ENCODE peak calls at places on chromosomes 16 and 17, in six cellular contexts. M, F, W, P, N and U are unnamed samples. For H3K4me1 and H3K9me3, the result is how much of the 10 kb centered on the place peaks cover.

GRCh38 chr16:67249762-67250327 is 1.1 kb downstream of the SLC9A5 start:
- DNase-seq in M (no peak), F (peak), W (peak), P (no peak), N (no peak), U (no peak)

GRCh38 chr16:75506567-75506966 is 11.3 kb upstream of the CHST6 start:
- DNase-seq in M (no peak), F (peak), W (no peak), P (no peak), N (no peak), U (peak)

GRCh38 chr16:75188832-75189477 is 18.0 kb downstream of the CTRB2 start:
- DNase-seq in M (no peak), F (no peak), W (no peak), P (no peak), N (no peak), U (no peak)

GRCh38 chr16:23055481-23055880 is 93.8 kb downstream of the USP31 start:
- DNase-seq in M (no peak), F (no peak), W (no peak), P (no peak), N (no peak), U (no peak)

GRCh38 chr17:35051579-35052239 is 11.8 kb downstream of the RFFL start:
- DNase-seq in M (no peak), F (no peak), W (no peak), P (no peak), N (no peak), U (no peak)

GRCh38 chr16:68235105-68235881 is 634 bp downstream of the ESRP2 start:
- DNase-seq in M (no peak), F (peak), W (no peak), P (peak), N (no peak), U (no peak)

GRCh38 chr17:66686601-66687000 is 148.3 kb upstream of the CACNG5 start:
- DNase-seq in M (no peak), F (no peak), W (no peak), P (no peak), N (no peak), U (no peak)

GRCh38 chr16:27571433-27572306 is 21.7 kb downstream of the KATNIP start:
- DNase-seq in M (no peak), F (no peak), W (no peak), P (no peak), N (no peak), U (no peak)

GRCh38 chr17:75843577-75844529 is at the start of gene UNC13D:
- DNase-seq in M (no peak), F (peak), W (no peak), P (no peak), N (no peak), U (no peak)

GRCh38 chr16:619476-620100 is 11.2 kb upstream of the WFIKKN1 start:
- DNase-seq in M (no peak), F (no peak), W (no peak), P (peak), N (no peak), U (no peak)

GRCh38 chr16:25106567-25107465 is 4.7 kb upstream of the LCMT1 start:
- DNase-seq in M (peak), F (peak), W (peak), P (peak), N (peak), U (peak)

GRCh38 chr16:30418350-30419181 is 11.2 kb downstream of the ZNF771 start:
- DNase-seq in M (no peak), F (no peak), W (no peak), P (no peak), N (no peak), U (no peak)

GRCh38 chr16:19857593-19857992 is 27.1 kb downstream of the GPRC5B start:
- DNase-seq in M (no peak), F (no peak), W (no peak), P (no peak), N (no peak), U (no peak)

GRCh38 chr16:73878616-73879015 is 418.0 kb upstream of the PSMD7 start:
- DNase-seq in M (no peak), F (no peak), W (no peak), P (no peak), N (no peak), U (no peak)

GRCh38 chr16:80664226-80664625 is 123.4 kb downstream of the DYNLRB2 start:
- DNase-seq in M (no peak), F (no peak), W (no peak), P (no peak), N (no peak), U (no peak)

GRCh38 chr16:81714593-81714992 is 64.5 kb upstream of the PLCG2 start:
- DNase-seq in M (no peak), F (no peak), W (no peak), P (no peak), N (no peak), U (no peak)

GRCh38 chr17:30074726-30075125 is 41.9 kb upstream of the NSRP1 start:
- DNase-seq in M (no peak), F (no peak), W (no peak), P (no peak), N (no peak), U (no peak)

GRCh38 chr16:6081320-6081976 is 983.9 kb upstream of the EEF2KMT start:
- DNase-seq in M (no peak), F (no peak), W (no peak), P (no peak), N (no peak), U (no peak)

GRCh38 chr17:60165976-60166375 is 16.2 kb downstream of the CA4 start:
- DNase-seq in M (no peak), F (no peak), W (no peak), P (no peak), N (no peak), U (no peak)

GRCh38 chr16:67516296-67517177 is 12.1 kb upstream of the RIPOR1 start:
- DNase-seq in M (no peak), F (no peak), W (no peak), P (no peak), N (no peak), U (no peak)

GRCh38 chr16:88804552-88805339 is 1.2 kb downstream of the CDT1 start:
- DNase-seq in M (no peak), F (peak), W (no peak), P (peak), N (no peak), U (no peak)

GRCh38 chr16:13254998-13255614 is 353.7 kb downstream of the SHISA9 start:
- DNase-seq in M (no peak), F (no peak), W (no peak), P (no peak), N (no peak), U (no peak)

GRCh38 chr17:63434951-63435571 is 11.0 kb downstream of the CYB561 start:
- DNase-seq in M (no peak), F (peak), W (peak), P (peak), N (peak), U (no peak)

GRCh38 chr17:64259922-64260321 is 3.1 kb downstream of the TEX2 start:
- DNase-seq in M (no peak), F (no peak), W (no peak), P (no peak), N (no peak), U (no peak)

GRCh38 chr16:19698480-19699465 is 19.3 kb downstream of the KNOP1 start:
- DNase-seq in M (no peak), F (peak), W (peak), P (no peak), N (no peak), U (no peak)

GRCh38 chr16:30063893-30064745 is 1.4 kb upstream of the ALDOA start:
- DNase-seq in M (peak), F (peak), W (peak), P (peak), N (no peak), U (peak)

GRCh38 chr17:77449373-77449907 is 308.7 kb downstream of the SEC14L1 start:
- DNase-seq in M (no peak), F (no peak), W (no peak), P (no peak), N (no peak), U (no peak)
- H3K4me1 ChIP-seq in M (under half), F (half or more), W (under half), P (half or more), N (half or more), U (under half)

DNA sequence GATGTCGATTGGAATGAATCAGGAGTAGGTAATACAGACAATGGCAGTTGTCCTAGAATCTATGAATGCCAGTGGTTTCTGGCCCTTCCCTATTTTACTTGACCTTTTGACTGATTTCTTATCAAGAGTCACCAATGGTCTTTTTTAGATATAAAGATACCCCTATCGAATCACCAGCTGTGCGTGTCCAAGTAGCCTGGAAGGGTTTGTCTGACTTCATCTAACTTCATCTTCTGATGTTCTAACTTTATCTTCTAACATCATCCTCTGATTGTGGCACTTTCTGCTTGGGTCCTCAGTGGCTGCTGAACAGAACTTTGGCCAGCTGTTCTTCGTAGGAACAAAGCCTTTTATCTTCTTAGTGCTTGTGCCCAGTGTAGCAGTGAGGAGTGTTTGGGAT is 129.7 kb downstream of the MSI2 start:
- DNase-seq in M (no peak), F (no peak), W (no peak), P (no peak), N (no peak), U (no peak)
- H3K9me3 ChIP-seq in M (under half), F (under half), W (under half), P (under half), N (under half), U (under half)

GRCh38 chr17:40541060-40541872 is 24.0 kb downstream of the CCR7 start:
- DNase-seq in M (no peak), F (no peak), W (peak), P (peak), N (no peak), U (no peak)
- H3K27ac ChIP-seq in M (peak), F (peak), W (no peak), P (peak), N (no peak), U (peak)

GRCh38 chr16:85051067-85051709 is 23.6 kb downstream of the KIAA0513 start:
- DNase-seq in M (no peak), F (peak), W (no peak), P (no peak), N (no peak), U (no peak)
- H3K4me1 ChIP-seq in M (under half), F (under half), W (under half), P (under half), N (under half), U (under half)

GRCh38 chr16:61419771-61420170 is 616.5 kb downstream of the CDH8 start:
- DNase-seq in M (no peak), F (no peak), W (no peak), P (no peak), N (no peak), U (no peak)
- H3K9me3 ChIP-seq in M (under half), F (under half), W (under half), P (under half), N (under half), U (under half)

DNA sequence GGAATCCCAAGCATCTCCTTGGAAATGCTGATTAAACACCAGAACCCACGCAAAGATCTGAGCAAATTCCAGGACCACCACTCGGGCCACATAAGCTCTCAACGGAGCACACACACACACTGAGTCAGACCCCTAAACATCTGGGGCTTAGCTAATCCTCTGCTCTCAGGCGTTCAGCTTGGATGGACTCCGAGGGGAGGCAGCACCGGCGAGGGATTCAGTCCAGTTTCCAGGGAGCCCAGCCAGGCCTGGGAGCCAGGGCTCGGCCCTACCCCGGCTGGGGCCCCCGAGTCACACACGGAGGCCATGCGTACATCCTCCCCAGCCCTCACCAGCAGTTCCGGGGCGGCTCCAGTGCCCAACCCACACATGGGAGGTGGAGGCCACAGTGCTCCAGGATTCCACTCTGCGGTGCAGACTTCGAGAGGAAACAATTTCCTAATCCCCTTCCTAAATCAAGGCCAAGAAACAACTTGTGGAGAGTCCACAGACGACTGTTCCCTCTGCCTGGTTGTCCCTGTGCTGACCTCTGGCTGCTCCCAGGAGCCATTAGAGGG is 70.5 kb downstream of the GAS7 start:
- DNase-seq in M (peak), F (peak), W (peak), P (peak), N (peak), U (peak)
- H3K27ac ChIP-seq in M (peak), F (peak), W (no peak), P (peak), N (peak), U (peak)